ENCODE peak calls at places on chromosomes 3 and 15, in ten cellular contexts. U, Y, O, M, C, H, R, V, W and K are unnamed samples.

GRCh38 chr15:71575474-71576045 is 234.8 kb upstream of the NR2E3 start:
- DNase-seq in U (no peak), Y (no peak), O (no peak), M (no peak), C (no peak), H (no peak), R (peak; percentile 43), V (peak; percentile 55), W (no peak), K (no peak)

GRCh38 chr15:32105258-32106248 is 75.2 kb downstream of the CHRNA7 start:
- DNase-seq in U (no peak), Y (no peak), O (no peak), M (no peak), C (no peak), H (no peak), R (no peak), V (no peak), W (no peak), K (no peak)

GRCh38 chr3:30658328-30659052 is 52.1 kb downstream of the TGFBR2 start:
- DNase-seq in U (peak; percentile 69), Y (no peak), O (no peak), M (peak; percentile 64), C (peak; percentile 60), H (peak; percentile 42), R (peak; percentile 31), V (peak; percentile 82), W (peak; percentile 68), K (peak; percentile 32)

GRCh38 chr15:49688135-49688790 is 67.4 kb downstream of the DTWD1 start:
- DNase-seq in U (no peak), Y (no peak), O (no peak), M (no peak), C (no peak), H (no peak), R (no peak), V (no peak), W (no peak), K (no peak)

GRCh38 chr3:108713801-108714200 is 43.4 kb downstream of the RETNLB start:
- DNase-seq in U (no peak), Y (no peak), O (no peak), M (no peak), C (no peak), H (no peak), R (no peak), V (no peak), W (no peak), K (no peak)

GRCh38 chr3:184889312-184889904 is 77.4 kb downstream of the VPS8 start:
- DNase-seq in U (no peak), Y (no peak), O (no peak), M (no peak), C (no peak), H (no peak), R (no peak), V (no peak), W (no peak), K (no peak)

GRCh38 chr15:87877114-87877810 is 379.3 kb downstream of the NTRK3 start:
- DNase-seq in U (no peak), Y (no peak), O (no peak), M (peak; percentile 44), C (no peak), H (peak; percentile 52), R (no peak), V (peak; percentile 19), W (no peak), K (no peak)

GRCh38 chr15:53716909-53717878 is 42.3 kb downstream of the WDR72 start:
- DNase-seq in U (no peak), Y (no peak), O (peak; percentile 1), M (no peak), C (peak; percentile 2), H (peak; percentile 24), R (peak; percentile 9), V (no peak), W (no peak), K (peak; percentile 38)

GRCh38 chr15:90101969-90102890 is at the start of gene IDH2:
- DNase-seq in U (peak; percentile 71), Y (peak; percentile 92), O (peak; percentile 76), M (peak; percentile 65), C (peak; percentile 78), H (peak; percentile 72), R (peak; percentile 75), V (peak; percentile 68), W (peak; percentile 74), K (peak; percentile 70)

GRCh38 chr15:56871180-56871579 is 47.3 kb upstream of the TCF12 start:
- DNase-seq in U (no peak), Y (no peak), O (no peak), M (no peak), C (peak; percentile 59), H (peak; percentile 73), R (peak; percentile 65), V (peak; percentile 82), W (no peak), K (peak; percentile 35)

GRCh38 chr3:99172736-99173657 is 271.5 kb upstream of the DCBLD2 start:
- DNase-seq in U (no peak), Y (peak; percentile 42), O (peak; percentile 14), M (no peak), C (peak; percentile 60), H (peak; percentile 71), R (peak; percentile 69), V (peak; percentile 91), W (peak; percentile 56), K (peak; percentile 59)